ENCODE peak calls at places on chromosomes 13 and 19, in five cellular contexts. O is HT1080; V is GM13976; H is stimulated activated CD4-positive, alpha-beta T cell treated with anti-CD3 and anti-CD28 coated beads, Interleukin-15, amount 100 ng/mL, for 1 hour; P is pulmonary artery endothelial cell. E is an unnamed sample.
A peak's percentile ranks its signal among the peaks of the same experiment; 100 is the strongest.

GRCh38 chr19:7541481-7541824 is 5.9 kb downstream of the PNPLA6 start:
- DNase-seq in H (no peak), O (no peak), V (no peak), P (no peak), E (no peak)

GRCh38 chr19:10043286-10043927 is 30.1 kb downstream of the RDH8 start:
- DNase-seq in H (no peak), O (no peak), P (no peak), V (no peak), E (no peak)

GRCh38 chr19:35295792-35296462 is 4.0 kb downstream of the MAG start:
- DNase-seq in V (peak; percentile 85), H (no peak), P (no peak), O (no peak), E (no peak)

GRCh38 chr19:38433268-38433733 is at the start of gene RYR1:
- DNase-seq in P (no peak), O (no peak), H (peak; percentile 35), V (peak; percentile 91), E (no peak)

GRCh38 chr13:110327036-110327790 is 20.1 kb downstream of the COL4A2 start:
- DNase-seq in H (no peak), O (no peak), V (no peak), P (no peak), E (no peak)

GRCh38 chr19:11324079-11324661 is 15.3 kb downstream of the RAB3D start:
- DNase-seq in H (no peak), P (no peak), V (peak; percentile 74), O (peak; percentile 76), E (no peak)

GRCh38 chr13:73340069-73340468 is 281.3 kb downstream of the KLF5 start:
- DNase-seq in O (no peak), P (no peak), H (no peak), V (no peak), E (no peak)

GRCh38 chr13:34863360-34864135 is 78.5 kb upstream of the NBEA start:
- DNase-seq in O (peak; percentile 85), V (no peak), H (no peak), P (no peak), E (no peak)

GRCh38 chr19:16273005-16273404 is 51.6 kb upstream of the KLF2 start:
- DNase-seq in H (no peak), O (no peak), P (no peak), V (no peak), E (no peak)

GRCh38 chr13:44972956-44973581 is 16.2 kb downstream of the NUFIP1 start:
- DNase-seq in H (no peak), O (peak; percentile 10), V (no peak), P (no peak), E (no peak)

GRCh38 chr13:34076943-34077703 is 259.2 kb downstream of the RFC3 start:
- DNase-seq in V (no peak), P (no peak), H (no peak), O (peak; percentile 8), E (no peak)

GRCh38 chr13:51731759-51732158 is 72.2 kb downstream of the DHRS12 start:
- DNase-seq in O (no peak), H (no peak), P (no peak), V (no peak), E (no peak)

GRCh38 chr13:112966776-112967175 is 2.2 kb upstream of the MCF2L start:
- DNase-seq in V (no peak), H (no peak), O (no peak), P (no peak), E (no peak)

GRCh38 chr19:6532244-6532999 is 1.6 kb downstream of the TNFSF9 start:
- DNase-seq in P (no peak), H (no peak), V (peak; percentile 78), O (no peak), E (no peak)

GRCh38 chr19:56840452-56841193 is at the start of the genes PEG3 and ZIM2:
- DNase-seq in P (no peak), H (no peak), V (no peak), O (no peak), E (peak; percentile 37)

GRCh38 chr19:55384576-55385235 is 614 bp upstream of the TMEM238 start:
- DNase-seq in P (no peak), V (no peak), H (no peak), O (no peak), E (no peak)

GRCh38 chr19:53894736-53895135 is 12.7 kb downstream of the PRKCG start:
- DNase-seq in V (no peak), O (no peak), H (no peak), P (no peak), E (no peak)

GRCh38 chr19:1852294-1852646 is 4.0 kb upstream of the REXO1 start:
- DNase-seq in H (no peak), O (no peak), P (no peak), V (no peak), E (no peak)

GRCh38 chr19:7705387-7706187 is 3.7 kb upstream of the FCER2 start:
- DNase-seq in P (no peak), V (peak; percentile 80), H (peak; percentile 61), O (no peak), E (no peak)

GRCh38 chr13:113951246-113951999 is 22.5 kb downstream of the C13orf46 start:
- DNase-seq in V (peak; percentile 90), O (peak; percentile 23), P (peak; percentile 47), H (peak; percentile 46), E (no peak)

GRCh38 chr13:106145070-106145469 is 390.4 kb downstream of the EFNB2 start:
- DNase-seq in P (no peak), O (no peak), V (no peak), H (no peak), E (no peak)

GRCh38 chr13:100523437-100523836 is 65.2 kb downstream of the GGACT start:
- DNase-seq in P (no peak), O (no peak), H (no peak), V (no peak), E (no peak)

GRCh38 chr13:50691176-50691681 is 152.3 kb downstream of the DLEU7 start:
- DNase-seq in V (no peak), H (no peak), O (no peak), P (no peak), E (no peak)

GRCh38 chr13:28719227-28719562 is 425 bp upstream of the SLC46A3 start:
- DNase-seq in P (no peak), H (no peak), V (no peak), O (no peak), E (no peak)

GRCh38 chr19:6765738-6766356 is 1.4 kb downstream of the SH2D3A start:
- DNase-seq in O (peak; percentile 54), P (no peak), V (no peak), H (no peak), E (no peak)

GRCh38 chr13:89375839-89376238 is 1704.7 kb downstream of the SLITRK5 start:
- DNase-seq in V (no peak), H (no peak), P (no peak), O (peak; percentile 65), E (no peak)

GRCh38 chr13:114089341-114089740 is 43.1 kb downstream of the RASA3 start:
- DNase-seq in V (no peak), O (no peak), P (no peak), H (no peak), E (no peak)